ENCODE peak calls at places on chromosomes 1 and 21, in five cellular contexts. K is NCI-H524, P is AG10803, Q is HS-5, S is iris pigment epithelial cell. L is an unnamed sample.
A peak's percentile ranks its signal among the peaks of the same experiment; 100 is the strongest.

GRCh38 chr1:53663525-53664300 is 75.3 kb downstream of the GLIS1 start:
- DNase-seq in K (no peak), P (no peak), Q (no peak), S (no peak), L (no peak)

GRCh38 chr1:203702130-203702577 is 62.8 kb upstream of the LAX1 start:
- DNase-seq in K (peak; percentile 66), P (peak; percentile 42), Q (peak; percentile 18), S (peak; percentile 23), L (peak; percentile 25)

GRCh38 chr1:1606232-1606631 is 6.3 kb upstream of the FNDC10 start:
- DNase-seq in K (no peak), P (no peak), Q (no peak), S (no peak), L (no peak)

GRCh38 chr1:214977133-214977532 is 105.4 kb upstream of the KCNK2 start:
- DNase-seq in K (no peak), P (no peak), Q (no peak), S (no peak), L (no peak)

GRCh38 chr1:202266061-202266765 is 72.6 kb downstream of the LGR6 start:
- DNase-seq in K (no peak), P (no peak), Q (no peak), S (no peak), L (no peak)

GRCh38 chr1:23148084-23148483 is 20.6 kb downstream of the LUZP1 start:
- DNase-seq in K (no peak), P (no peak), Q (no peak), S (peak; percentile 42), L (no peak)

GRCh38 chr1:59901770-59902388 is 24.7 kb downstream of the CYP2J2 start:
- DNase-seq in K (no peak), P (no peak), Q (no peak), S (peak; percentile 57), L (no peak)

GRCh38 chr1:227938276-227938675 is 9.5 kb downstream of the WNT9A start:
- DNase-seq in K (no peak), P (no peak), Q (no peak), S (no peak), L (no peak)

GRCh38 chr1:29683472-29683871 is 447.1 kb downstream of the PTPRU start:
- DNase-seq in K (peak; percentile 22), P (no peak), Q (no peak), S (no peak), L (no peak)

GRCh38 chr1:52651904-52652303 is 18.9 kb downstream of the SHISAL2A start:
- DNase-seq in K (no peak), P (no peak), Q (no peak), S (no peak), L (peak; percentile 53)

GRCh38 chr1:211326140-211326527 is 499 bp upstream of the TRAF5 start:
- DNase-seq in K (no peak), P (no peak), Q (peak; percentile 10), S (no peak), L (no peak)

GRCh38 chr1:26409191-26409751 is 1.3 kb upstream of the LIN28A start:
- DNase-seq in K (no peak), P (no peak), Q (no peak), S (no peak), L (no peak)

GRCh38 chr1:53384796-53385195 is 56.9 kb upstream of the LRP8 start:
- DNase-seq in K (peak; percentile 31), P (no peak), Q (no peak), S (no peak), L (no peak)

GRCh38 chr1:107536266-107536665 is 395.4 kb downstream of the NTNG1 start:
- DNase-seq in K (no peak), P (no peak), Q (no peak), S (no peak), L (no peak)

GRCh38 chr21:39441502-39442475 is 3.8 kb downstream of the LCA5L start:
- DNase-seq in K (peak; percentile 56), P (peak; percentile 61), Q (no peak), S (peak; percentile 73), L (peak; percentile 70)

GRCh38 chr1:198352975-198353695 is 187.3 kb downstream of the ATP6V1G3 start:
- DNase-seq in K (no peak), P (no peak), Q (no peak), S (no peak), L (no peak)

GRCh38 chr1:116990612-116991151 is 10.9 kb upstream of the CD101 start:
- DNase-seq in K (no peak), P (peak; percentile 95), Q (peak; percentile 61), S (peak; percentile 10), L (peak; percentile 63)

GRCh38 chr1:115337633-115338456 is at the start of gene NGF:
- DNase-seq in K (peak; percentile 81), P (peak; percentile 79), Q (no peak), S (peak; percentile 74), L (peak; percentile 31)

GRCh38 chr1:182173791-182174190 is 112.3 kb upstream of the ZNF648 start:
- DNase-seq in K (no peak), P (no peak), Q (no peak), S (no peak), L (no peak)

GRCh38 chr1:7585216-7585907 is 185.7 kb upstream of the VAMP3 start:
- DNase-seq in K (no peak), P (no peak), Q (no peak), S (no peak), L (no peak)

GRCh38 chr1:20932437-20932977 is 145.4 kb upstream of the HP1BP3 start:
- DNase-seq in K (no peak), P (no peak), Q (no peak), S (no peak), L (no peak)

GRCh38 chr1:160093069-160093395 is 5.4 kb downstream of the IGSF8 start:
- DNase-seq in K (no peak), P (no peak), Q (no peak), S (no peak), L (no peak)

GRCh38 chr1:236142358-236143103 is at the start of gene GPR137B:
- DNase-seq in K (peak; percentile 49), P (peak; percentile 40), Q (no peak), S (peak; percentile 63), L (no peak)

L was measured in renal cortical epithelial cell.